ENCODE peak calls at places on chromosomes 7 and 10, in six cellular contexts. F is osteocyte, W is colonic mucosa, X is GM12865, L is psoas muscle, B is BE2C. P is an unnamed sample.

GRCh38 chr10:3734111-3734510 is 50.9 kb downstream of the KLF6 start:
- DNase-seq in B (no peak), F (no peak), X (no peak), W (no peak), L (no peak), P (no peak)

GRCh38 chr10:80187465-80188409 is 17.6 kb downstream of the ANXA11 start:
- DNase-seq in W (peak; percentile 79), B (no peak), X (peak; percentile 51), L (no peak), F (no peak), P (no peak)

GRCh38 chr7:71739520-71740195 is 607.7 kb downstream of the GALNT17 start:
- DNase-seq in F (peak; percentile 72), W (no peak), B (no peak), X (no peak), L (no peak), P (no peak)

GRCh38 chr10:1492641-1493040 is 244.7 kb downstream of the ADARB2 start:
- DNase-seq in W (no peak), B (no peak), L (no peak), F (peak; percentile 59), X (no peak), P (no peak)

GRCh38 chr10:63675171-63675570 is 154.0 kb downstream of the REEP3 start:
- DNase-seq in B (no peak), L (no peak), W (no peak), X (no peak), F (no peak), P (no peak)

GRCh38 chr10:92727550-92727949 is 37.8 kb downstream of the HHEX start:
- DNase-seq in L (no peak), W (no peak), F (no peak), X (no peak), B (no peak), P (no peak)

GRCh38 chr10:24209421-24209770 is 458 bp downstream of the KIAA1217 start:
- DNase-seq in W (no peak), X (peak; percentile 53), L (no peak), F (no peak), B (no peak), P (no peak)

GRCh38 chr7:55484241-55484640 is 88.1 kb downstream of the VOPP1 start:
- DNase-seq in W (no peak), X (no peak), B (no peak), L (no peak), F (peak; percentile 67), P (no peak)

GRCh38 chr7:40506158-40506557 is 371.4 kb downstream of the SUGCT start:
- DNase-seq in X (no peak), W (no peak), L (no peak), F (no peak), B (no peak), P (no peak)

GRCh38 chr7:106792233-106792926 is 72.7 kb upstream of the PIK3CG start:
- DNase-seq in W (no peak), X (no peak), L (no peak), F (no peak), B (no peak), P (no peak)

GRCh38 chr7:91636129-91636724 is 244.3 kb downstream of the MTERF1 start:
- DNase-seq in F (no peak), L (no peak), B (peak; percentile 15), W (peak; percentile 22), X (peak; percentile 56), P (no peak)

GRCh38 chr7:43669286-43670081 is 59.8 kb downstream of the COA1 start:
- DNase-seq in X (no peak), B (no peak), W (no peak), L (no peak), F (no peak), P (no peak)

GRCh38 chr10:68423522-68423921 is 16.4 kb upstream of the RUFY2 start:
- DNase-seq in L (no peak), X (no peak), F (peak; percentile 49), B (no peak), W (no peak), P (no peak)

GRCh38 chr10:122140941-122141623 is 130.0 kb upstream of the BTBD16 start:
- DNase-seq in W (peak; percentile 59), X (no peak), F (peak; percentile 93), B (peak; percentile 35), L (peak; percentile 98), P (no peak)

GRCh38 chr10:77485847-77486246 is 151.8 kb downstream of the KCNMA1 start:
- DNase-seq in L (no peak), F (no peak), B (no peak), W (no peak), X (no peak), P (no peak)

GRCh38 chr7:110964770-110965169 is 126.2 kb upstream of the LRRN3 start:
- DNase-seq in W (no peak), F (no peak), B (no peak), X (no peak), L (no peak), P (no peak)

GRCh38 chr7:20624666-20625385 is 9.4 kb downstream of the ABCB5 start:
- DNase-seq in W (no peak), L (no peak), X (no peak), F (no peak), B (no peak), P (no peak)

GRCh38 chr10:132664883-132665282 is 121.1 kb downstream of the NKX6-2 start:
- DNase-seq in B (no peak), L (peak; percentile 42), W (no peak), X (no peak), F (no peak), P (no peak)

GRCh38 chr7:13742126-13742525 is 247.3 kb downstream of the ETV1 start:
- DNase-seq in L (no peak), B (no peak), F (no peak), X (no peak), W (no peak), P (no peak)

GRCh38 chr7:93161181-93161762 is 13.1 kb upstream of the SAMD9L start:
- DNase-seq in F (no peak), B (no peak), X (no peak), L (no peak), W (no peak), P (no peak)

GRCh38 chr10:127364034-127364433 is 167.6 kb upstream of the INSYN2A start:
- DNase-seq in L (no peak), X (no peak), F (no peak), B (no peak), W (no peak), P (no peak)

GRCh38 chr10:33421789-33422188 is 87.3 kb upstream of the NRP1 start:
- DNase-seq in X (no peak), W (no peak), B (no peak), L (no peak), F (no peak), P (no peak)

GRCh38 chr7:34845666-34846361 is 187.8 kb downstream of the NPSR1 start:
- DNase-seq in L (no peak), F (no peak), W (no peak), X (no peak), B (no peak), P (no peak)
- TF ChIP-seq CTCF in L (no peak), F (no peak), W (no peak), X (no peak), B (no peak), P (no peak)

GRCh38 chr10:42707229-42707628 is 68.9 kb upstream of the ZNF33B start:
- DNase-seq in W (no peak), L (no peak), X (no peak), F (no peak), B (no peak), P (no peak)
- TF ChIP-seq CTCF in W (no peak), L (no peak), X (no peak), F (no peak), B (no peak), P (no peak)

GRCh38 chr10:97686962-97687784 is at the start of gene AVPI1:
- DNase-seq in F (peak; percentile 99), X (peak; percentile 96), W (peak; percentile 98), B (peak; percentile 98), L (peak; percentile 98), P (peak; percentile 100)
- TF ChIP-seq CTCF in F (no peak), X (no peak), W (no peak), B (no peak), L (no peak), P (no peak)

GRCh38 chr10:18235477-18235876 is 95.3 kb downstream of the CACNB2 start:
- DNase-seq in F (no peak), X (no peak), W (no peak), B (no peak), L (no peak), P (no peak)

GRCh38 chr10:18233775-18234174 is 93.6 kb downstream of the CACNB2 start:
- DNase-seq in W (no peak), X (peak; percentile 1), F (no peak), B (peak; percentile 39), L (no peak), P (no peak)

GRCh38 chr10:18240185-18240882 is 100.1 kb downstream of the CACNB2 start:
- DNase-seq in L (no peak), W (no peak), X (no peak), F (no peak), B (no peak), P (no peak)

GRCh38 chr10:18238875-18239485 is 98.8 kb downstream of the CACNB2 start:
- DNase-seq in W (no peak), F (no peak), B (no peak), L (no peak), X (peak; percentile 36), P (no peak)
- TF ChIP-seq CTCF in W (peak; percentile 60), F (peak; percentile 70), B (peak; percentile 66), L (peak; percentile 39), X (peak; percentile 44), P (peak; percentile 84)

GRCh38 chr10:48976208-48976607 is 36.6 kb upstream of the LRRC18 start:
- DNase-seq in X (peak; percentile 18), B (peak; percentile 20), W (no peak), L (no peak), F (no peak), P (no peak)
- TF ChIP-seq CTCF in X (no peak), B (peak; percentile 47), W (no peak), L (peak; percentile 22), F (no peak), P (peak; percentile 36)

P was measured in type B pancreatic cell.